ENCODE peak calls at places on chromosome 18, in four cellular contexts. One of them, this sample, is unnamed.

GRCh38 chr18:76667603-76668002 is 154.8 kb upstream of the ZNF236 start:
- DNase-seq in HepG2: no peak
- DNase-seq in SK-N-SH: no peak
- DNase-seq in GM12878: no peak
- DNase-seq in this sample: no peak

GRCh38 chr18:7236899-7237298 is 6.0 kb downstream of the LRRC30 start:
- DNase-seq in HepG2: no peak
- DNase-seq in SK-N-SH: no peak
- DNase-seq in GM12878: no peak
- DNase-seq in this sample: no peak

GRCh38 chr18:70294471-70295191 is 5.8 kb downstream of the SOCS6 start:
- DNase-seq in HepG2: no peak
- DNase-seq in SK-N-SH: peak; percentile 56
- DNase-seq in GM12878: no peak
- DNase-seq in this sample: no peak

GRCh38 chr18:41690332-41691110 is 264.5 kb upstream of the PIK3C3 start:
- DNase-seq in HepG2: no peak
- DNase-seq in SK-N-SH: no peak
- DNase-seq in GM12878: no peak
- DNase-seq in this sample: no peak

GRCh38 chr18:8814206-8814605 is 108.8 kb downstream of the MTCL1 start:
- DNase-seq in HepG2: no peak
- DNase-seq in SK-N-SH: no peak
- DNase-seq in GM12878: no peak
- DNase-seq in this sample: no peak

GRCh38 chr18:45324489-45325111 is 290.7 kb upstream of the SLC14A2 start:
- DNase-seq in HepG2: no peak
- DNase-seq in SK-N-SH: no peak
- DNase-seq in GM12878: no peak
- DNase-seq in this sample: peak; percentile 47

GRCh38 chr18:361941-362913 is 94.4 kb upstream of the THOC1 start:
- DNase-seq in HepG2: peak; percentile 92
- DNase-seq in SK-N-SH: peak; percentile 74
- DNase-seq in GM12878: no peak
- DNase-seq in this sample: no peak

GRCh38 chr18:11672198-11672597 is 16.9 kb upstream of the GNAL start:
- DNase-seq in HepG2: no peak
- DNase-seq in SK-N-SH: no peak
- DNase-seq in GM12878: no peak
- DNase-seq in this sample: peak; percentile 35

GRCh38 chr18:64165906-64166305 is 17.0 kb upstream of the LINC00305 start:
- DNase-seq in HepG2: no peak
- DNase-seq in SK-N-SH: no peak
- DNase-seq in GM12878: no peak
- DNase-seq in this sample: no peak

GRCh38 chr18:47263197-47263827 is 11.9 kb upstream of the SKOR2 start:
- DNase-seq in HepG2: no peak
- DNase-seq in SK-N-SH: peak; percentile 77
- DNase-seq in GM12878: no peak
- DNase-seq in this sample: peak; percentile 86

GRCh38 chr18:44895176-44895798 is 214.6 kb downstream of the SETBP1 start:
- DNase-seq in HepG2: no peak
- DNase-seq in SK-N-SH: peak; percentile 5
- DNase-seq in GM12878: peak; percentile 53
- DNase-seq in this sample: no peak

GRCh38 chr18:27235218-27235870 is 50.2 kb upstream of the CHST9 start:
- DNase-seq in HepG2: no peak
- DNase-seq in SK-N-SH: no peak
- DNase-seq in GM12878: no peak
- DNase-seq in this sample: no peak

GRCh38 chr18:29780814-29781213 is 1261.7 kb downstream of the DSC3 start:
- DNase-seq in HepG2: no peak
- DNase-seq in SK-N-SH: no peak
- DNase-seq in GM12878: no peak
- DNase-seq in this sample: no peak

GRCh38 chr18:77765468-77765867 is 515.8 kb downstream of the GALR1 start:
- DNase-seq in HepG2: peak; percentile 11
- DNase-seq in SK-N-SH: peak; percentile 34
- DNase-seq in GM12878: no peak
- DNase-seq in this sample: no peak

DNA sequence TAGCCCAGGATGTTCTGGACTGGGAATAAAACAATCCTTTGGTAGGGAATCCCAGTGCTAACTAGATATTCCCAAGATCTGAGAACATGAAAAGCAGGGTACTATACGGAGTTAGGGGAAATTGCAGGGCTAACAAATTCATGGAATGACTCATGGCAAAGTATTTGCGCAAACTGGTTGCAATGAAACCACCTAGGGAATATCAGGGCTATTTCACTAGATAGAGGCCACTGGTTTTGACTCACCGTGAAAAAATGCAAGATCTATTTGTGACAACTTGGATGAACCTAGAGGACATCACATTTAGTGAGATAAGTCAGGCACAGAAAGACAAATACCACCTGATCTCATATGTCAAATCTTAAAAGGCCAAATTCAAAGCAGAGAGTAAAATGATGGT is 233.3 kb downstream of the MBD2 start:
- DNase-seq in HepG2: peak; percentile 33
- DNase-seq in SK-N-SH: no peak
- DNase-seq in GM12878: no peak
- DNase-seq in this sample: no peak
- TF ChIP-seq TCF12 in HepG2: no peak
- TF ChIP-seq TCF12 in SK-N-SH: no peak
- TF ChIP-seq TCF12 in GM12878: no peak
- TF ChIP-seq TCF12 in this sample: no peak

DNA sequence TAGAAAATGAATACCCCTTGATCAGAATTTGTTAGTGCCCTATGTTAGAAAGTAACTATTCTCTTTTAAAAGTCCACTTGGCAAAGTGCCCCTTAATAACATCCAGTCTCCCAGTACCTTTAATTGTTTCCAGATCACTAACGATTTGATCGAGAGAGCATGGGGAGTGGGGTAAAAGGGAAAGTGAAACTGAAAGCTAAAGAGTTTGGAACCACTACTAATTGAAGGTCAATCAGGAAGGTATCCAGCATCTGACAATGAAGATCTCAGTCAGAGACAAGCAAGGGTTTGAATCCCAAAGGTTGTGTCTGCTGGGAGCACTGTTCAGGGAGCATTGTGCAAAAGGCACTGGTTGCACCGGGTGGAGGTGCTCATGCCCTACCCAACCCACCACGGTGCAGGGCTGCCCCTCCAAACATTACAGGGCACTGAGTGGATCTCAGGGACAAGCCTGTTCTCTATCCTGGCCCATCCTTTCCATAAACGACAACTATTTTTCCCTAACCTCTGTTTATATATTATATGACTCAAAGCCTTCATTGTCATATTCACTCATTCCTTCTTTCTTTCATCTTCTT is 14.6 kb upstream of the RIT2 start:
- DNase-seq in HepG2: no peak
- DNase-seq in SK-N-SH: peak; percentile 48
- DNase-seq in GM12878: no peak
- DNase-seq in this sample: no peak
- TF ChIP-seq TCF12 in HepG2: no peak
- TF ChIP-seq TCF12 in SK-N-SH: peak; percentile 37
- TF ChIP-seq TCF12 in GM12878: no peak
- TF ChIP-seq TCF12 in this sample: no peak

GRCh38 chr18:58136865-58137264 is 92.8 kb downstream of the NEDD4L start:
- DNase-seq in HepG2: no peak
- DNase-seq in SK-N-SH: no peak
- DNase-seq in GM12878: no peak
- DNase-seq in this sample: no peak

GRCh38 chr18:58132595-58133191 is 88.7 kb downstream of the NEDD4L start:
- DNase-seq in HepG2: peak; percentile 55
- DNase-seq in SK-N-SH: no peak
- DNase-seq in GM12878: no peak
- DNase-seq in this sample: no peak

GRCh38 chr18:58139627-58140026 is 95.6 kb downstream of the NEDD4L start:
- DNase-seq in HepG2: no peak
- DNase-seq in SK-N-SH: no peak
- DNase-seq in GM12878: no peak
- DNase-seq in this sample: no peak

GRCh38 chr18:58135806-58136331 is 91.8 kb downstream of the NEDD4L start:
- DNase-seq in HepG2: peak; percentile 31
- DNase-seq in SK-N-SH: peak; percentile 76
- DNase-seq in GM12878: peak; percentile 45
- DNase-seq in this sample: peak; percentile 43

DNA sequence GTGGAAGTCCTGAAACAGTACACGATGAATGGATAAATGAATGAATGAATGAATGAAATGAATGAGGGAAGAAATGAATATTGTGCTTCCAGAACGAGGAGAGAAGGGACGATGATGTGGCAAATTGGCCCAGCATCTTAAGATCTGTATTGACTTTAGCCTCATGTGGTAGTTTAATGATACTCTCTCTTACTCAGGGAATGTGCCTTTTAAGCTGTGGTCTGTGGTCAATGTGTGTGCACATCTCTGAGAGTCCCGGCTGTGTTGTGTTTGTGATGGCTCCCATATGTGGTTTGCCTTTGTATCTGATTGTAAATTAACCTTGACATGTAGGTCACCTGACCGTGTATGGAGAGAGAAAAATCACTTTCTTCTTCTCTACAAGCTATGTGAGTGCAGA is 91.1 kb downstream of the NEDD4L start:
- DNase-seq in HepG2: peak; percentile 32
- DNase-seq in SK-N-SH: no peak
- DNase-seq in GM12878: peak; percentile 52
- DNase-seq in this sample: no peak
- TF ChIP-seq TCF12 in HepG2: no peak
- TF ChIP-seq TCF12 in SK-N-SH: peak; percentile 50
- TF ChIP-seq TCF12 in GM12878: no peak
- TF ChIP-seq TCF12 in this sample: no peak

DNA sequence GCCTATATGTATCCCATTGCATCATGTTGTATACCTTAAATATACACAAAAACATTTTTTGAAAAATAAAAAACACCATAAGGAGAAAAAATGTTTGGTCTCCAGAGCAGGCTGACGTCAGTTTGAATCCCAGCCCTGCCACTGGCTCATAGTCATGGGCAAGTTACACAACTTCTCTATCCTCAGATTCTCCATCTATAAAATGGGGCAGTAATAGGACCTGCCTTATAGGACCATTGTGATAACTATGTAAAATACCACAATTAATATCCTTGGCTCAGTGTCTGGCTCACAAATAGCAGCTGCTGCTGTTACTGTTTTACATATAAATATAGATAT is 135.6 kb downstream of the SMAD7 start:
- DNase-seq in HepG2: no peak
- DNase-seq in SK-N-SH: no peak
- DNase-seq in GM12878: no peak
- DNase-seq in this sample: no peak
- TF ChIP-seq TCF12 in HepG2: no peak
- TF ChIP-seq TCF12 in SK-N-SH: no peak
- TF ChIP-seq TCF12 in GM12878: no peak
- TF ChIP-seq TCF12 in this sample: no peak

GRCh38 chr18:42719221-42719620 is 396.3 kb downstream of the RIT2 start:
- DNase-seq in HepG2: no peak
- DNase-seq in SK-N-SH: no peak
- DNase-seq in GM12878: no peak
- DNase-seq in this sample: no peak
- TF ChIP-seq TCF12 in HepG2: no peak
- TF ChIP-seq TCF12 in SK-N-SH: no peak
- TF ChIP-seq TCF12 in GM12878: no peak
- TF ChIP-seq TCF12 in this sample: no peak

GRCh38 chr18:73924836-73925235 is 222.8 kb downstream of the FBXO15 start:
- DNase-seq in HepG2: no peak
- DNase-seq in SK-N-SH: no peak
- DNase-seq in GM12878: no peak
- DNase-seq in this sample: no peak
- TF ChIP-seq TCF12 in HepG2: no peak
- TF ChIP-seq TCF12 in SK-N-SH: no peak
- TF ChIP-seq TCF12 in GM12878: no peak
- TF ChIP-seq TCF12 in this sample: no peak

GRCh38 chr18:24987933-24988840 is 363.8 kb downstream of the ZNF521 start:
- DNase-seq in HepG2: no peak
- DNase-seq in SK-N-SH: no peak
- DNase-seq in GM12878: no peak
- DNase-seq in this sample: no peak

GRCh38 chr18:24989760-24990547 is 362.0 kb downstream of the ZNF521 start:
- DNase-seq in HepG2: no peak
- DNase-seq in SK-N-SH: no peak
- DNase-seq in GM12878: no peak
- DNase-seq in this sample: no peak

GRCh38 chr18:24986611-24987270 is 365.2 kb downstream of the ZNF521 start:
- DNase-seq in HepG2: no peak
- DNase-seq in SK-N-SH: no peak
- DNase-seq in GM12878: no peak
- DNase-seq in this sample: no peak

GRCh38 chr18:24985616-24986015 is 366.4 kb downstream of the ZNF521 start:
- DNase-seq in HepG2: no peak
- DNase-seq in SK-N-SH: no peak
- DNase-seq in GM12878: no peak
- DNase-seq in this sample: no peak

GRCh38 chr18:24987271-24987932 is 364.6 kb downstream of the ZNF521 start:
- DNase-seq in HepG2: no peak
- DNase-seq in SK-N-SH: peak; percentile 6
- DNase-seq in GM12878: no peak
- DNase-seq in this sample: no peak
- TF ChIP-seq TCF12 in HepG2: no peak
- TF ChIP-seq TCF12 in SK-N-SH: peak; percentile 41
- TF ChIP-seq TCF12 in GM12878: no peak
- TF ChIP-seq TCF12 in this sample: no peak

DNA sequence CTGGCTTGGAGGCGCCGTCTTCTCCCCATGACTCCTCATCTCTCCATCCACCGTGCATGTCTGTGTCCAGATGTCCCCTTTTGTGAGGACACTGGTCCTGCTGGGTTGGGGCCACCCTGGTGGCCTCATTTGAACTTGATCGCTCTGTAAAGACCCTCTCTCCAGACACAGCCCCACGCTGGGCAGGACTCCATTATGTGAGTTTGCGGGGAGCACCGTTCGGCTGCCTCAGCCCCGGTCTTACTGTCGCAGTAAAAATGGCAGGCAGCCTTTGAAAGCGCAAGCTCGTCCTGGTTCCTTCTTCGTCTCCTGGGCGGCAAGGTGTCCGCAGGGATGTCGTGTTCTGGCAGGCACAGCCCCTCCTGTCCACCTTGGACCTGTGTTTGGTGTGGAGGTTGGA is 17.7 kb downstream of the NFATC1 start:
- DNase-seq in HepG2: no peak
- DNase-seq in SK-N-SH: no peak
- DNase-seq in GM12878: no peak
- DNase-seq in this sample: no peak
- TF ChIP-seq TCF12 in HepG2: no peak
- TF ChIP-seq TCF12 in SK-N-SH: no peak
- TF ChIP-seq TCF12 in GM12878: no peak
- TF ChIP-seq TCF12 in this sample: no peak

GRCh38 chr18:63040788-63041410 is 278.7 kb downstream of the BCL2 start:
- DNase-seq in HepG2: no peak
- DNase-seq in SK-N-SH: no peak
- DNase-seq in GM12878: peak; percentile 83
- DNase-seq in this sample: no peak
- TF ChIP-seq TCF12 in HepG2: no peak
- TF ChIP-seq TCF12 in SK-N-SH: no peak
- TF ChIP-seq TCF12 in GM12878: peak; percentile 26
- TF ChIP-seq TCF12 in this sample: no peak

This sample was measured in H1.